ENCODE peak calls at places on chromosomes 11 and 22, in seven cellular contexts. O is stimulated activated CD4-positive, alpha-beta T cell treated with anti-CD3 and anti-CD28 coated beads, Interleukin-2, amount 100 ng/mL, for 48 hours; W is NCI-H2081 treated with DMSO at 0.1 percent for 48 hours; M is anterior cingulate cortex; X is hippocampal formation; L is GM12865; F is heart right ventricle. A is an unnamed sample.
A peak's percentile ranks its signal among the peaks of the same experiment; 100 is the strongest.

GRCh38 chr11:70072471-70073187 is 5.5 kb upstream of the ANO1 start:
- DNase-seq in O (no peak), W (no peak), M (no peak), X (no peak), L (no peak), F (peak; percentile 61), A (no peak)

GRCh38 chr22:17083811-17084540 is 824 bp upstream of the IL17RA start:
- DNase-seq in O (no peak), W (no peak), M (no peak), X (no peak), L (no peak), F (no peak), A (no peak)

GRCh38 chr22:49574861-49575702 is 252.6 kb downstream of the BRD1 start:
- DNase-seq in O (no peak), W (no peak), M (no peak), X (no peak), L (no peak), F (no peak), A (no peak)

GRCh38 chr11:57932105-57932504 is 91.6 kb upstream of the OR9Q1 start:
- DNase-seq in O (no peak), W (no peak), M (no peak), X (no peak), L (no peak), F (no peak), A (no peak)

GRCh38 chr22:20396639-20397038 is 2.7 kb downstream of the ZNF74 start:
- DNase-seq in O (no peak), W (no peak), M (no peak), X (no peak), L (peak; percentile 15), F (no peak), A (no peak)

GRCh38 chr11:120339394-120339890 is 3.2 kb downstream of the ARHGEF12 start:
- DNase-seq in O (no peak), W (no peak), M (peak; percentile 18), X (peak; percentile 83), L (no peak), F (peak; percentile 67), A (no peak)

GRCh38 chr11:45333506-45333971 is 47.4 kb upstream of the SYT13 start:
- DNase-seq in O (no peak), W (no peak), M (no peak), X (no peak), L (peak; percentile 19), F (peak; percentile 66), A (no peak)

GRCh38 chr11:61587951-61588695 is 7.2 kb upstream of the SYT7 start:
- DNase-seq in O (peak; percentile 64), W (no peak), M (no peak), X (no peak), L (peak; percentile 12), F (peak; percentile 66), A (peak; percentile 57)

GRCh38 chr22:35910013-35910860 is 118.4 kb downstream of the RBFOX2 start:
- DNase-seq in O (no peak), W (no peak), M (no peak), X (no peak), L (no peak), F (no peak), A (no peak)